ENCODE peak calls at places on chromosomes 3 and 15, in six cellular contexts. R is mammary epithelial cell, N is ecto neural progenitor cell, C is fibroblast of the aortic adventitia, Y is Daoy, I is iPS-NIHi11. O is an unnamed sample.

GRCh38 chr3:31815631-31816440 is 165.2 kb downstream of the OSBPL10 start:
- DNase-seq in R (no peak), N (no peak), C (no peak), Y (no peak), I (no peak), O (no peak)

GRCh38 chr3:139944256-139944910 is 9.4 kb downstream of the CLSTN2 start:
- DNase-seq in R (no peak), N (no peak), C (no peak), Y (no peak), I (no peak), O (no peak)

GRCh38 chr15:77021088-77021481 is 26.2 kb downstream of the PSTPIP1 start:
- DNase-seq in R (no peak), N (no peak), C (no peak), Y (no peak), I (no peak), O (no peak)

GRCh38 chr3:185488465-185488864 is 10.4 kb downstream of the TMEM41A start:
- DNase-seq in R (no peak), N (no peak), C (no peak), Y (no peak), I (no peak), O (no peak)

GRCh38 chr3:131903988-131904415 is 130.8 kb downstream of the CPNE4 start:
- DNase-seq in R (peak), N (no peak), C (peak), Y (peak), I (no peak), O (peak)

GRCh38 chr3:78994174-78995027 is 773.4 kb downstream of the ROBO1 start:
- DNase-seq in R (peak), N (no peak), C (no peak), Y (no peak), I (peak), O (peak)

GRCh38 chr3:45029661-45030060 is 3.6 kb downstream of the CLEC3B start:
- DNase-seq in R (no peak), N (no peak), C (peak), Y (peak), I (no peak), O (peak)

GRCh38 chr3:71779674-71780377 is 5.1 kb downstream of the PROK2 start:
- DNase-seq in R (no peak), N (no peak), C (peak), Y (no peak), I (no peak), O (no peak)

GRCh38 chr3:177703788-177704187 is 506.5 kb upstream of the TBL1XR1 start:
- DNase-seq in R (peak), N (no peak), C (no peak), Y (peak), I (no peak), O (peak)

GRCh38 chr3:8318002-8318649 is 183.5 kb upstream of the LMCD1 start:
- DNase-seq in R (no peak), N (no peak), C (peak), Y (no peak), I (no peak), O (peak)

GRCh38 chr3:58988041-58988440 is 61.8 kb downstream of the CFAP20DC start:
- DNase-seq in R (no peak), N (no peak), C (no peak), Y (no peak), I (no peak), O (no peak)

GRCh38 chr3:149188494-149188893 is 33.1 kb downstream of the CP start:
- DNase-seq in R (no peak), N (no peak), C (peak), Y (no peak), I (no peak), O (peak)

GRCh38 chr15:63663906-63664305 is 66.7 kb downstream of the FBXL22 start:
- DNase-seq in R (no peak), N (no peak), C (peak), Y (no peak), I (no peak), O (peak)

GRCh38 chr3:87082806-87083440 is 92.0 kb upstream of the VGLL3 start:
- DNase-seq in R (peak), N (no peak), C (peak), Y (peak), I (peak), O (peak)

GRCh38 chr15:60397772-60398445 is at the start of gene ANXA2:
- DNase-seq in R (peak), N (peak), C (peak), Y (peak), I (peak), O (peak)

GRCh38 chr3:30293621-30294240 is 312.7 kb upstream of the TGFBR2 start:
- DNase-seq in R (no peak), N (no peak), C (no peak), Y (no peak), I (no peak), O (no peak)

GRCh38 chr3:98329392-98330124 is 24.1 kb upstream of the OR5K4 start:
- DNase-seq in R (peak), N (peak), C (peak), Y (peak), I (peak), O (peak)

GRCh38 chr15:101052031-101052620 is 133.0 kb downstream of the LRRK1 start:
- DNase-seq in R (no peak), N (no peak), C (no peak), Y (no peak), I (no peak), O (no peak)

GRCh38 chr3:125006190-125006855 is 49.5 kb downstream of the HEG1 start:
- DNase-seq in R (no peak), N (no peak), C (no peak), Y (no peak), I (no peak), O (no peak)

GRCh38 chr3:126927846-126928245 is 55.1 kb upstream of the PLXNA1 start:
- DNase-seq in R (no peak), N (no peak), C (no peak), Y (peak), I (no peak), O (no peak)

GRCh38 chr3:43872301-43872700 is 181.6 kb downstream of the ABHD5 start:
- DNase-seq in R (peak), N (no peak), C (peak), Y (peak), I (no peak), O (peak)

GRCh38 chr3:117144832-117145231 is 435.3 kb downstream of the TUSC7 start:
- DNase-seq in R (no peak), N (no peak), C (peak), Y (no peak), I (no peak), O (peak)

GRCh38 chr3:126456211-126456610 is 19.5 kb downstream of the ZXDC start:
- DNase-seq in R (no peak), N (no peak), C (no peak), Y (no peak), I (no peak), O (no peak)

GRCh38 chr3:45954306-45954705 is 11.0 kb downstream of the CXCR6 start:
- DNase-seq in R (no peak), N (no peak), C (no peak), Y (no peak), I (no peak), O (no peak)

GRCh38 chr3:111735271-111735758 is 123.8 kb upstream of the PHLDB2 start:
- DNase-seq in R (peak), N (no peak), C (peak), Y (peak), I (no peak), O (peak)

GRCh38 chr3:123089611-123090301 is 22.9 kb downstream of the PDIA5 start:
- DNase-seq in R (no peak), N (no peak), C (peak), Y (no peak), I (no peak), O (no peak)

GRCh38 chr3:73279-73678 is 123.3 kb upstream of the CHL1 start:
- DNase-seq in R (no peak), N (no peak), C (no peak), Y (no peak), I (no peak), O (no peak)

GRCh38 chr15:92809880-92810361 is 90.2 kb upstream of the CHD2 start:
- DNase-seq in R (peak), N (no peak), C (no peak), Y (peak), I (no peak), O (peak)

GRCh38 chr15:51104512-51104911 is 9.8 kb upstream of the TNFAIP8L3 start:
- DNase-seq in R (no peak), N (no peak), C (peak), Y (no peak), I (no peak), O (peak)

GRCh38 chr3:119891944-119892721 is 110.2 kb downstream of the NR1I2 start:
- DNase-seq in R (peak), N (no peak), C (peak), Y (peak), I (peak), O (peak)